ENCODE peak calls at places on chromosomes 11 and 22, in four cellular contexts. One of them, this sample, is unnamed.

GRCh38 chr22:27489265-27489675 is 312.3 kb downstream of the MN1 start:
- DNase-seq in K562: no peak
- DNase-seq in GM12878: no peak
- DNase-seq in HL-60: no peak
- DNase-seq in this sample: no peak

GRCh38 chr22:28810839-28811491 is 10.6 kb upstream of the XBP1 start:
- DNase-seq in K562: no peak
- DNase-seq in GM12878: no peak
- DNase-seq in HL-60: peak
- DNase-seq in this sample: no peak

GRCh38 chr22:37137131-37137530 is 12.6 kb downstream of the IL2RB start:
- DNase-seq in K562: no peak
- DNase-seq in GM12878: no peak
- DNase-seq in HL-60: no peak
- DNase-seq in this sample: no peak

GRCh38 chr11:45794169-45794568 is 10.8 kb upstream of the SLC35C1 start:
- DNase-seq in K562: no peak
- DNase-seq in GM12878: no peak
- DNase-seq in HL-60: no peak
- DNase-seq in this sample: no peak

GRCh38 chr11:116852261-116853125 is 15.1 kb upstream of the APOA1 start:
- DNase-seq in K562: no peak
- DNase-seq in GM12878: no peak
- DNase-seq in HL-60: no peak
- DNase-seq in this sample: no peak

GRCh38 chr11:29482510-29482909 is 534.3 kb downstream of the KCNA4 start:
- DNase-seq in K562: no peak
- DNase-seq in GM12878: no peak
- DNase-seq in HL-60: no peak
- DNase-seq in this sample: no peak

GRCh38 chr11:121291896-121292502 is 572 bp upstream of the SC5D start:
- DNase-seq in K562: no peak
- DNase-seq in GM12878: peak
- DNase-seq in HL-60: no peak
- DNase-seq in this sample: no peak

GRCh38 chr11:11626128-11626527 is 4.3 kb upstream of the GALNT18 start:
- DNase-seq in K562: no peak
- DNase-seq in GM12878: no peak
- DNase-seq in HL-60: no peak
- DNase-seq in this sample: no peak

GRCh38 chr11:57458410-57459111 is 1.8 kb upstream of the RTN4RL2 start:
- DNase-seq in K562: peak
- DNase-seq in GM12878: no peak
- DNase-seq in HL-60: no peak
- DNase-seq in this sample: no peak

GRCh38 chr11:75850787-75851186 is 35.8 kb downstream of the UVRAG start:
- DNase-seq in K562: no peak
- DNase-seq in GM12878: no peak
- DNase-seq in HL-60: no peak
- DNase-seq in this sample: no peak

GRCh38 chr22:32799516-32799915 is 2.0 kb upstream of the TIMP3 start:
- DNase-seq in K562: no peak
- DNase-seq in GM12878: no peak
- DNase-seq in HL-60: no peak
- DNase-seq in this sample: no peak

GRCh38 chr11:74687237-74688005 is 43.8 kb downstream of the CHRDL2 start:
- DNase-seq in K562: no peak
- DNase-seq in GM12878: no peak
- DNase-seq in HL-60: no peak
- DNase-seq in this sample: no peak

GRCh38 chr11:63583288-63583687 is 20.1 kb upstream of the PLAAT2 start:
- DNase-seq in K562: no peak
- DNase-seq in GM12878: no peak
- DNase-seq in HL-60: no peak
- DNase-seq in this sample: no peak

GRCh38 chr11:69209936-69210659 is 54.4 kb downstream of the SMIM38 start:
- DNase-seq in K562: peak
- DNase-seq in GM12878: peak
- DNase-seq in HL-60: peak
- DNase-seq in this sample: no peak
- TF ChIP-seq SPI1 in K562: no peak
- TF ChIP-seq SPI1 in GM12878: no peak
- TF ChIP-seq SPI1 in HL-60: no peak
- TF ChIP-seq SPI1 in this sample: no peak

GRCh38 chr22:26322179-26322905 is 106.7 kb upstream of the ASPHD2 start:
- DNase-seq in K562: no peak
- DNase-seq in GM12878: no peak
- DNase-seq in HL-60: no peak
- DNase-seq in this sample: no peak

GRCh38 chr22:26324150-26324549 is 104.9 kb upstream of the ASPHD2 start:
- DNase-seq in K562: no peak
- DNase-seq in GM12878: no peak
- DNase-seq in HL-60: no peak
- DNase-seq in this sample: no peak

GRCh38 chr22:26320469-26320868 is 108.6 kb upstream of the ASPHD2 start:
- DNase-seq in K562: no peak
- DNase-seq in GM12878: no peak
- DNase-seq in HL-60: no peak
- DNase-seq in this sample: no peak

GRCh38 chr22:26321469-26321913 is 107.6 kb upstream of the ASPHD2 start:
- DNase-seq in K562: peak
- DNase-seq in GM12878: no peak
- DNase-seq in HL-60: no peak
- DNase-seq in this sample: no peak

GRCh38 chr22:26323013-26323412 is 106.0 kb upstream of the ASPHD2 start:
- DNase-seq in K562: no peak
- DNase-seq in GM12878: no peak
- DNase-seq in HL-60: no peak
- DNase-seq in this sample: no peak
- TF ChIP-seq POLR2AphosphoS5 in K562: no peak
- TF ChIP-seq POLR2AphosphoS5 in GM12878: no peak
- TF ChIP-seq POLR2AphosphoS5 in HL-60: no peak
- TF ChIP-seq POLR2AphosphoS5 in this sample: no peak

DNA sequence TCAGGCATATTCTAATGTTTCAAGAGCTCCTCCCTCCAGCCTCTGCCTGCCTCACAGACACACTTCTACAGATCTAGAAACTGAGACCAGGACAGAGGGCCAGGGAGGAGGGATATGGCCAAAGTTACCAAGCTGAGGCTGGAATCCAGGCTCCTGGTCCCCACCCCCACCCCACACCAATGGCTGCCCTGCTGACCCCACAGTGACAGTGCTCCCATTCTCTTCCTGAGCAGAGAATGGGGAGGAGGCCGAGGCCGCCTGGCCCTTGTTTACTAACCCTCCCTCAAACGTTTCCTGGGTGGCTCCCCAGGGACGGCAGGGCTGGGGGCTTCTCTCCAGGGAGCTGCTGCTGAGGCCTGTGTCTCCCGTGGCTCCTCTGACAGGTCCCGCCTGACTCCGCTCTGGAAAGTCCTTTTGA is 2.3 kb downstream of the PLEKHB1 start:
- DNase-seq in K562: no peak
- DNase-seq in GM12878: no peak
- DNase-seq in HL-60: no peak
- DNase-seq in this sample: no peak
- TF ChIP-seq SPI1 in K562: no peak
- TF ChIP-seq SPI1 in GM12878: no peak
- TF ChIP-seq SPI1 in HL-60: no peak
- TF ChIP-seq SPI1 in this sample: no peak

DNA sequence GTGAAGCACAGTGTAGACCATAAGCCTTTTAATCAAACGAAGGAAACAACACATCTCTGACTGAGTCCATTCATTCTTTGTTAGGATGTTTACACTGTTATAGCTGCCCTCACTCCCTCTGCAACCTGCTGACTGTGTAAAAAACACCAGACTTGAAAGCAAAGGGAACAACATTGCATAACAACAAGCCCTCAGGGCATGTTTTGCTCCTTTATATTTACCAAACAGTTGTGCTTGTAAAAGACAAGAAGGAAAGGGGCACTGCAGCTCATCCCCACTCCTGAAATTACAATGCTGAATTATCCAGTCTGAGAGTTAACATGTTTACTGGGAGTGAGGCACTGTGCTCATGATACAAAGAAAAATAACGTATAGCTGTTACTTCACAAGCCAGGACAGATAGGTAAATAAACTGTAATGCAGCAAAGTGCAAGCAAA is 46.4 kb downstream of the RAB30 start:
- DNase-seq in K562: no peak
- DNase-seq in GM12878: no peak
- DNase-seq in HL-60: no peak
- DNase-seq in this sample: no peak
- TF ChIP-seq POLR2AphosphoS5 in K562: no peak
- TF ChIP-seq POLR2AphosphoS5 in GM12878: no peak
- TF ChIP-seq POLR2AphosphoS5 in HL-60: no peak
- TF ChIP-seq POLR2AphosphoS5 in this sample: no peak

DNA sequence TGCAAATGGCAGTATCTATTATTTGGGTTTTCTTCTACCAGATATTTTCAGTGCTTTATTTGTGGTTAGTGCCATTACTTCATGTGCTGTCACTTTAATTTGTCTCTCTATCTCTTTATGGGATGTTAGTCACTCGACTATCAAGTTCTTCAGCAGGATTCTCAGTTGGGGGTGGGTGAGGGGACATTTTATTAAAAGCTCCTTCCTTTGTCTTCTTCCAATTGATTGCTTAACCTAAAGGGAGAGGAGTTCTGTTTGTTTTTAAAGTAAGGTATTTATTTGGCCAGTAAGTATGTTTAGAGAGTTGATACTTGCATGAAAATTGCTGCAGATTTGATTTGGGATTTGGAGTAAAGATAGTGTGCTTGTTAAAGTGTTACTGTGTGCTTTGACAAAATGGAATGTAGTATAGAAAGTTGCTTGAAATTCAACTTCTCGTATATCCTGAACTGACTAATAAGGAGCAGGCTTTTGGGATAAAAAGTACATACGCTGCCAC is 10.2 kb downstream of the YAP1 start:
- DNase-seq in K562: no peak
- DNase-seq in GM12878: no peak
- DNase-seq in HL-60: no peak
- DNase-seq in this sample: no peak
- TF ChIP-seq SPI1 in K562: no peak
- TF ChIP-seq SPI1 in GM12878: no peak
- TF ChIP-seq SPI1 in HL-60: no peak
- TF ChIP-seq SPI1 in this sample: no peak

This sample was measured in GM12891.